ENCODE peak calls at places on chromosomes 12 and 14, in six cellular contexts. Q is vagina, D is H1, K is Panc1, P is sigmoid colon, J is stomach. S is an unnamed sample.
A peak's percentile ranks its signal among the peaks of the same experiment; 100 is the strongest.

GRCh38 chr12:104651812-104652211 is 195.1 kb downstream of the CHST11 start:
- DNase-seq in Q (no peak), D (no peak), K (no peak), P (no peak), J (no peak), S (peak; percentile 30)

GRCh38 chr12:96233941-96234461 is 39.8 kb downstream of the ELK3 start:
- DNase-seq in Q (peak; percentile 98), D (no peak), K (no peak), P (peak; percentile 99), J (peak; percentile 55), S (no peak)

GRCh38 chr14:51188566-51189185 is 51.4 kb upstream of the TMX1 start:
- DNase-seq in Q (no peak), D (no peak), K (no peak), P (no peak), J (no peak), S (no peak)

GRCh38 chr14:35351897-35352273 is 52.7 kb downstream of the NFKBIA start:
- DNase-seq in Q (no peak), D (no peak), K (no peak), P (no peak), J (no peak), S (no peak)

GRCh38 chr12:49342066-49342913 is 4.4 kb upstream of the DNAJC22 start:
- DNase-seq in Q (peak; percentile 85), D (peak; percentile 99), K (peak; percentile 39), P (peak; percentile 87), J (peak; percentile 75), S (peak; percentile 67)

GRCh38 chr14:20372796-20373195 is 29.4 kb downstream of the PARP2 start:
- DNase-seq in Q (no peak), D (no peak), K (no peak), P (no peak), J (no peak), S (no peak)

GRCh38 chr14:77097006-77097688 is 911 bp upstream of the CIPC start:
- DNase-seq in Q (no peak), D (no peak), K (no peak), P (no peak), J (no peak), S (no peak)

GRCh38 chr14:70655110-70655826 is 13.6 kb downstream of the TTC9 start:
- DNase-seq in Q (no peak), D (peak; percentile 53), K (no peak), P (no peak), J (peak; percentile 34), S (peak; percentile 84)

GRCh38 chr14:100736269-100737180 is 9.8 kb downstream of the DLK1 start:
- DNase-seq in Q (no peak), D (no peak), K (no peak), P (peak; percentile 52), J (no peak), S (no peak)

GRCh38 chr12:119183942-119184695 is 5.4 kb downstream of the HSPB8 start:
- DNase-seq in Q (no peak), D (no peak), K (no peak), P (peak; percentile 80), J (no peak), S (no peak)

GRCh38 chr14:52355016-52355430 is 40.9 kb downstream of the PTGER2 start:
- DNase-seq in Q (no peak), D (no peak), K (peak; percentile 73), P (no peak), J (no peak), S (no peak)

GRCh38 chr12:47852096-47852571 is 32.4 kb upstream of the HDAC7 start:
- DNase-seq in Q (no peak), D (no peak), K (no peak), P (no peak), J (no peak), S (no peak)

GRCh38 chr12:43742106-43742505 is 16.5 kb downstream of the PUS7L start:
- DNase-seq in Q (no peak), D (no peak), K (no peak), P (no peak), J (no peak), S (no peak)

GRCh38 chr14:48398675-48399282 is 723.4 kb upstream of the MDGA2 start:
- DNase-seq in Q (no peak), D (no peak), K (peak; percentile 10), P (no peak), J (no peak), S (peak; percentile 5)

GRCh38 chr12:96257550-96258392 is 63.6 kb downstream of the ELK3 start:
- DNase-seq in Q (no peak), D (peak; percentile 34), K (no peak), P (no peak), J (no peak), S (no peak)

GRCh38 chr14:101965145-101965531 is 765 bp downstream of the DYNC1H1 start:
- DNase-seq in Q (no peak), D (peak; percentile 78), K (no peak), P (peak; percentile 88), J (peak; percentile 71), S (no peak)

GRCh38 chr12:131375261-131375971 is 335.5 kb upstream of the SFSWAP start:
- DNase-seq in Q (no peak), D (peak; percentile 29), K (no peak), P (peak; percentile 43), J (no peak), S (no peak)

GRCh38 chr12:108505121-108505520 is 10.0 kb upstream of the FICD start:
- DNase-seq in Q (no peak), D (no peak), K (no peak), P (no peak), J (no peak), S (no peak)

GRCh38 chr12:111434680-111435338 is 29.1 kb downstream of the SH2B3 start:
- DNase-seq in Q (no peak), D (no peak), K (no peak), P (peak; percentile 89), J (no peak), S (no peak)

GRCh38 chr14:84399296-84399910 is 1130.5 kb upstream of the FLRT2 start:
- DNase-seq in Q (no peak), D (no peak), K (no peak), P (no peak), J (no peak), S (no peak)

GRCh38 chr14:22599349-22599748 is 1.2 kb downstream of the ABHD4 start:
- DNase-seq in Q (no peak), D (no peak), K (no peak), P (no peak), J (no peak), S (no peak)

GRCh38 chr14:34254596-34254995 is 207.4 kb downstream of the SPTSSA start:
- DNase-seq in Q (no peak), D (no peak), K (no peak), P (no peak), J (no peak), S (no peak)

GRCh38 chr14:20559461-20559904 is 1.4 kb downstream of the RNASE9 start:
- DNase-seq in Q (no peak), D (no peak), K (no peak), P (no peak), J (no peak), S (no peak)

GRCh38 chr12:68319988-68320623 is 12.1 kb downstream of the MDM1 start:
- DNase-seq in Q (no peak), D (no peak), K (no peak), P (peak; percentile 86), J (no peak), S (no peak)

GRCh38 chr12:4118017-4118510 is 155.5 kb upstream of the CCND2 start:
- DNase-seq in Q (peak; percentile 54), D (peak; percentile 32), K (no peak), P (peak; percentile 63), J (no peak), S (peak; percentile 71)

GRCh38 chr12:47750916-47751470 is 7.7 kb downstream of the RAPGEF3 start:
- DNase-seq in Q (no peak), D (no peak), K (no peak), P (no peak), J (no peak), S (no peak)

GRCh38 chr14:105413542-105413886 is 6.1 kb upstream of the MTA1 start:
- DNase-seq in Q (no peak), D (no peak), K (no peak), P (no peak), J (no peak), S (no peak)

GRCh38 chr12:101773560-101774206 is 34.4 kb upstream of the SYCP3 start:
- DNase-seq in Q (no peak), D (peak; percentile 64), K (peak; percentile 33), P (peak; percentile 73), J (peak; percentile 70), S (peak; percentile 80)

GRCh38 chr12:27261866-27262265 is 17.8 kb downstream of the STK38L start:
- DNase-seq in Q (no peak), D (no peak), K (no peak), P (no peak), J (no peak), S (no peak)

GRCh38 chr12:5648692-5649338 is 216.9 kb downstream of the NTF3 start:
- DNase-seq in Q (no peak), D (peak; percentile 52), K (no peak), P (no peak), J (no peak), S (no peak)

DNA sequence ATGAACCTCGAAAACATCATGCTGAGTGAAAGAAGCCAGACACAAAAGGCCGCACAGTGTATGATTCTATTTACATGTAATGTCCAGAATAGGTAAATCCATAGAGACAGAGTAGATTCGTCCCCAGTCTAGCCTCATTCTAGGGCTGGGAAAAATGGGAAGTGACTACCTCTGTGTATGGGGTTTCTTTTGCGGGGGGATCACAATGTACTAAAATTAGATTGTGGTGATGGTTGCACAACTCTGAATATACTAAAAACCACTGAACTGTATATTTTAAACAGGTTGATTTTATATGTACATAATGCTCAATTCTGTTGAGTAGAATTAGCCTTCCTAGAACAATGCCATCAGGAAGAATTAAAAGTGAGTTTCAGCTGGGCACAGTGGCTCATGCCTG is 6.3 kb upstream of the RILPL2 start:
- DNase-seq in Q (no peak), D (no peak), K (no peak), P (no peak), J (no peak), S (no peak)
- H3K27ac ChIP-seq in Q (no peak overlapping the region), D (no peak overlapping the region), K (no peak overlapping the region), P (no peak overlapping the region), J (no peak overlapping the region), S (peak overlapping the region; percentile 56)

GRCh38 chr12:75977952-75978671 is 53.5 kb downstream of the PHLDA1 start:
- DNase-seq in Q (peak; percentile 95), D (no peak), K (peak; percentile 98), P (peak; percentile 75), J (peak; percentile 56), S (peak; percentile 94)
- TF ChIP-seq POLR2AphosphoS5 in Q (no peak), D (no peak), K (peak; percentile 93), P (peak; percentile 44), J (peak; percentile 81), S (peak; percentile 86)

DNA sequence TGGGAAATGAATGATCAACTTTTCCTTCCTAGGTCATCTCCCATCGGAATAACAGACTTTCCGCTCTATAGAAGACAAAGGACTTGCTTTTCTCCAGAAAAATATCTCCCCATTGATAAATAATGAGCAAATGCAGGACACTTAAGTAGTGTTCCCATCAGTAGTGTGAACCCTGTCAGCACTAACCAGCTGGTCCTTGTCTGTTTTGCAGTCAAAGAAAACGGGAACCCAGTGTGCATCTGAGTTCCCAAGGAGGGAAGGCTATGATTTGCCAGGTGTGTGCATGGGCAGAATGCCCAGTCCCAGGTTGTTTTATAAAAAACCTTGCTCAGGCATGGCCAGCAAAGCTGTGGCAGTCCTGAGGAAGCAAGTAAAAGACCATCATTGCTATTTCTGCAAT is 256.5 kb upstream of the HMGA2 start:
- DNase-seq in Q (no peak), D (no peak), K (no peak), P (no peak), J (peak; percentile 55), S (no peak)
- H3K27ac ChIP-seq in Q (no peak overlapping the region), D (no peak overlapping the region), K (no peak overlapping the region), P (no peak overlapping the region), J (no peak overlapping the region), S (no peak overlapping the region)

GRCh38 chr14:103121846-103122577 is 1.2 kb upstream of the TNFAIP2 start:
- DNase-seq in Q (peak; percentile 97), D (peak; percentile 80), K (no peak), P (peak; percentile 96), J (peak; percentile 81), S (peak; percentile 99)
- TF ChIP-seq POLR2AphosphoS5 in Q (peak; percentile 83), D (no peak), K (no peak), P (peak; percentile 43), J (peak; percentile 16), S (peak; percentile 81)